ENCODE peak calls at places on chromosome 15, in ten cellular contexts. One of them, this sample, is unnamed.

GRCh38 chr15:21270474-21270873 is 169.8 kb downstream of the POTEB3 start:
- DNase-seq in progenitor cell of endocrine pancreas: no peak
- DNase-seq in pulmonary artery endothelial cell: no peak
- DNase-seq in activated CD4-positive, alpha-beta T cell treated with anti-CD3 and anti-CD28 coated beads, Interleukin-2, amount 50 U/mL, for 1 hour: no peak
- DNase-seq in NCI-H2171 treated with DMSO at 0.1 percent for 48 hours: no peak
- DNase-seq in M059J: no peak
- DNase-seq in Ammon's horn: no peak
- DNase-seq in cardiac muscle cell: no peak
- DNase-seq in transverse colon: no peak
- DNase-seq in CD8-positive, alpha-beta T cell: no peak
- DNase-seq in this sample: no peak

GRCh38 chr15:58147151-58147550 is 9.0 kb downstream of the AQP9 start:
- DNase-seq in progenitor cell of endocrine pancreas: no peak
- DNase-seq in pulmonary artery endothelial cell: no peak
- DNase-seq in activated CD4-positive, alpha-beta T cell treated with anti-CD3 and anti-CD28 coated beads, Interleukin-2, amount 50 U/mL, for 1 hour: no peak
- DNase-seq in NCI-H2171 treated with DMSO at 0.1 percent for 48 hours: no peak
- DNase-seq in M059J: peak; percentile 60
- DNase-seq in Ammon's horn: no peak
- DNase-seq in cardiac muscle cell: no peak
- DNase-seq in transverse colon: no peak
- DNase-seq in CD8-positive, alpha-beta T cell: no peak
- DNase-seq in this sample: no peak

GRCh38 chr15:40939909-40940801 is 11.0 kb downstream of the DLL4 start:
- DNase-seq in progenitor cell of endocrine pancreas: no peak
- DNase-seq in pulmonary artery endothelial cell: peak; percentile 62
- DNase-seq in activated CD4-positive, alpha-beta T cell treated with anti-CD3 and anti-CD28 coated beads, Interleukin-2, amount 50 U/mL, for 1 hour: no peak
- DNase-seq in NCI-H2171 treated with DMSO at 0.1 percent for 48 hours: peak; percentile 92
- DNase-seq in M059J: no peak
- DNase-seq in Ammon's horn: peak; percentile 34
- DNase-seq in cardiac muscle cell: no peak
- DNase-seq in transverse colon: no peak
- DNase-seq in CD8-positive, alpha-beta T cell: peak; percentile 53
- DNase-seq in this sample: no peak

GRCh38 chr15:49223536-49224274 is 53.7 kb downstream of the GALK2 start:
- DNase-seq in progenitor cell of endocrine pancreas: no peak
- DNase-seq in pulmonary artery endothelial cell: no peak
- DNase-seq in activated CD4-positive, alpha-beta T cell treated with anti-CD3 and anti-CD28 coated beads, Interleukin-2, amount 50 U/mL, for 1 hour: no peak
- DNase-seq in NCI-H2171 treated with DMSO at 0.1 percent for 48 hours: peak; percentile 9
- DNase-seq in M059J: peak; percentile 60
- DNase-seq in Ammon's horn: no peak
- DNase-seq in cardiac muscle cell: peak; percentile 51
- DNase-seq in transverse colon: no peak
- DNase-seq in CD8-positive, alpha-beta T cell: no peak
- DNase-seq in this sample: no peak

GRCh38 chr15:101070502-101071273 is 151.5 kb downstream of the LRRK1 start:
- DNase-seq in progenitor cell of endocrine pancreas: no peak
- DNase-seq in pulmonary artery endothelial cell: peak; percentile 56
- DNase-seq in activated CD4-positive, alpha-beta T cell treated with anti-CD3 and anti-CD28 coated beads, Interleukin-2, amount 50 U/mL, for 1 hour: no peak
- DNase-seq in NCI-H2171 treated with DMSO at 0.1 percent for 48 hours: no peak
- DNase-seq in M059J: peak; percentile 93
- DNase-seq in Ammon's horn: no peak
- DNase-seq in cardiac muscle cell: peak; percentile 88
- DNase-seq in transverse colon: no peak
- DNase-seq in CD8-positive, alpha-beta T cell: no peak
- DNase-seq in this sample: no peak

GRCh38 chr15:87758739-87759457 is 497.6 kb downstream of the NTRK3 start:
- DNase-seq in progenitor cell of endocrine pancreas: no peak
- DNase-seq in pulmonary artery endothelial cell: no peak
- DNase-seq in activated CD4-positive, alpha-beta T cell treated with anti-CD3 and anti-CD28 coated beads, Interleukin-2, amount 50 U/mL, for 1 hour: no peak
- DNase-seq in NCI-H2171 treated with DMSO at 0.1 percent for 48 hours: no peak
- DNase-seq in M059J: no peak
- DNase-seq in Ammon's horn: no peak
- DNase-seq in cardiac muscle cell: peak; percentile 9
- DNase-seq in transverse colon: no peak
- DNase-seq in CD8-positive, alpha-beta T cell: no peak
- DNase-seq in this sample: no peak

GRCh38 chr15:57694264-57694663 is 12.2 kb upstream of the POLR2M start:
- DNase-seq in progenitor cell of endocrine pancreas: no peak
- DNase-seq in pulmonary artery endothelial cell: no peak
- DNase-seq in activated CD4-positive, alpha-beta T cell treated with anti-CD3 and anti-CD28 coated beads, Interleukin-2, amount 50 U/mL, for 1 hour: no peak
- DNase-seq in NCI-H2171 treated with DMSO at 0.1 percent for 48 hours: no peak
- DNase-seq in M059J: no peak
- DNase-seq in Ammon's horn: no peak
- DNase-seq in cardiac muscle cell: peak; percentile 54
- DNase-seq in transverse colon: no peak
- DNase-seq in CD8-positive, alpha-beta T cell: no peak
- DNase-seq in this sample: no peak

GRCh38 chr15:35246376-35246965 is 161.4 kb upstream of the NANOGP8 start:
- DNase-seq in progenitor cell of endocrine pancreas: no peak
- DNase-seq in pulmonary artery endothelial cell: no peak
- DNase-seq in activated CD4-positive, alpha-beta T cell treated with anti-CD3 and anti-CD28 coated beads, Interleukin-2, amount 50 U/mL, for 1 hour: no peak
- DNase-seq in NCI-H2171 treated with DMSO at 0.1 percent for 48 hours: no peak
- DNase-seq in M059J: no peak
- DNase-seq in Ammon's horn: no peak
- DNase-seq in cardiac muscle cell: no peak
- DNase-seq in transverse colon: no peak
- DNase-seq in CD8-positive, alpha-beta T cell: no peak
- DNase-seq in this sample: no peak

GRCh38 chr15:35168464-35168863 is 83.4 kb upstream of the NANOGP8 start:
- DNase-seq in progenitor cell of endocrine pancreas: no peak
- DNase-seq in pulmonary artery endothelial cell: no peak
- DNase-seq in activated CD4-positive, alpha-beta T cell treated with anti-CD3 and anti-CD28 coated beads, Interleukin-2, amount 50 U/mL, for 1 hour: no peak
- DNase-seq in NCI-H2171 treated with DMSO at 0.1 percent for 48 hours: no peak
- DNase-seq in M059J: peak; percentile 79
- DNase-seq in Ammon's horn: no peak
- DNase-seq in cardiac muscle cell: peak; percentile 46
- DNase-seq in transverse colon: no peak
- DNase-seq in CD8-positive, alpha-beta T cell: no peak
- DNase-seq in this sample: no peak

GRCh38 chr15:27241942-27242341 is 271.0 kb downstream of the GABRG3 start:
- DNase-seq in progenitor cell of endocrine pancreas: no peak
- DNase-seq in pulmonary artery endothelial cell: no peak
- DNase-seq in activated CD4-positive, alpha-beta T cell treated with anti-CD3 and anti-CD28 coated beads, Interleukin-2, amount 50 U/mL, for 1 hour: no peak
- DNase-seq in NCI-H2171 treated with DMSO at 0.1 percent for 48 hours: no peak
- DNase-seq in M059J: no peak
- DNase-seq in Ammon's horn: peak; percentile 19
- DNase-seq in cardiac muscle cell: no peak
- DNase-seq in transverse colon: no peak
- DNase-seq in CD8-positive, alpha-beta T cell: no peak
- DNase-seq in this sample: peak; percentile 8

GRCh38 chr15:68871507-68871906 is 50.8 kb upstream of the ANP32A start:
- DNase-seq in progenitor cell of endocrine pancreas: no peak
- DNase-seq in pulmonary artery endothelial cell: no peak
- DNase-seq in activated CD4-positive, alpha-beta T cell treated with anti-CD3 and anti-CD28 coated beads, Interleukin-2, amount 50 U/mL, for 1 hour: no peak
- DNase-seq in NCI-H2171 treated with DMSO at 0.1 percent for 48 hours: no peak
- DNase-seq in M059J: no peak
- DNase-seq in Ammon's horn: no peak
- DNase-seq in cardiac muscle cell: no peak
- DNase-seq in transverse colon: no peak
- DNase-seq in CD8-positive, alpha-beta T cell: no peak
- DNase-seq in this sample: no peak

GRCh38 chr15:88814393-88814792 is 11.2 kb downstream of the ACAN start:
- DNase-seq in progenitor cell of endocrine pancreas: no peak
- DNase-seq in pulmonary artery endothelial cell: no peak
- DNase-seq in activated CD4-positive, alpha-beta T cell treated with anti-CD3 and anti-CD28 coated beads, Interleukin-2, amount 50 U/mL, for 1 hour: no peak
- DNase-seq in NCI-H2171 treated with DMSO at 0.1 percent for 48 hours: no peak
- DNase-seq in M059J: peak; percentile 2
- DNase-seq in Ammon's horn: no peak
- DNase-seq in cardiac muscle cell: no peak
- DNase-seq in transverse colon: no peak
- DNase-seq in CD8-positive, alpha-beta T cell: no peak
- DNase-seq in this sample: no peak

GRCh38 chr15:40313531-40314398 is 6.0 kb upstream of the PLCB2 start:
- DNase-seq in progenitor cell of endocrine pancreas: no peak
- DNase-seq in pulmonary artery endothelial cell: peak; percentile 15
- DNase-seq in activated CD4-positive, alpha-beta T cell treated with anti-CD3 and anti-CD28 coated beads, Interleukin-2, amount 50 U/mL, for 1 hour: no peak
- DNase-seq in NCI-H2171 treated with DMSO at 0.1 percent for 48 hours: peak; percentile 93
- DNase-seq in M059J: peak; percentile 83
- DNase-seq in Ammon's horn: peak; percentile 72
- DNase-seq in cardiac muscle cell: no peak
- DNase-seq in transverse colon: peak; percentile 85
- DNase-seq in CD8-positive, alpha-beta T cell: peak; percentile 74
- DNase-seq in this sample: no peak

GRCh38 chr15:70741677-70742293 is 21.6 kb downstream of the UACA start:
- DNase-seq in progenitor cell of endocrine pancreas: no peak
- DNase-seq in pulmonary artery endothelial cell: peak; percentile 33
- DNase-seq in activated CD4-positive, alpha-beta T cell treated with anti-CD3 and anti-CD28 coated beads, Interleukin-2, amount 50 U/mL, for 1 hour: no peak
- DNase-seq in NCI-H2171 treated with DMSO at 0.1 percent for 48 hours: peak; percentile 56
- DNase-seq in M059J: peak; percentile 73
- DNase-seq in Ammon's horn: no peak
- DNase-seq in cardiac muscle cell: peak; percentile 45
- DNase-seq in transverse colon: no peak
- DNase-seq in CD8-positive, alpha-beta T cell: no peak
- DNase-seq in this sample: peak; percentile 64

GRCh38 chr15:82647045-82647834 is at the start of gene CPEB1:
- DNase-seq in progenitor cell of endocrine pancreas: no peak
- DNase-seq in pulmonary artery endothelial cell: no peak
- DNase-seq in activated CD4-positive, alpha-beta T cell treated with anti-CD3 and anti-CD28 coated beads, Interleukin-2, amount 50 U/mL, for 1 hour: peak; percentile 29
- DNase-seq in NCI-H2171 treated with DMSO at 0.1 percent for 48 hours: peak; percentile 32
- DNase-seq in M059J: peak; percentile 28
- DNase-seq in Ammon's horn: peak; percentile 78
- DNase-seq in cardiac muscle cell: peak; percentile 55
- DNase-seq in transverse colon: peak; percentile 42
- DNase-seq in CD8-positive, alpha-beta T cell: peak; percentile 61
- DNase-seq in this sample: peak; percentile 66

GRCh38 chr15:77654975-77655374 is 22.3 kb upstream of the LINGO1 start:
- DNase-seq in progenitor cell of endocrine pancreas: no peak
- DNase-seq in pulmonary artery endothelial cell: no peak
- DNase-seq in activated CD4-positive, alpha-beta T cell treated with anti-CD3 and anti-CD28 coated beads, Interleukin-2, amount 50 U/mL, for 1 hour: no peak
- DNase-seq in NCI-H2171 treated with DMSO at 0.1 percent for 48 hours: no peak
- DNase-seq in M059J: peak; percentile 24
- DNase-seq in Ammon's horn: no peak
- DNase-seq in cardiac muscle cell: no peak
- DNase-seq in transverse colon: peak; percentile 55
- DNase-seq in CD8-positive, alpha-beta T cell: no peak
- DNase-seq in this sample: peak; percentile 73

This sample was measured in A549.